ENCODE peak calls at places on chromosomes 1 and 21, in four cellular contexts. F, A, C and R are unnamed samples.
A peak's percentile ranks its signal among the peaks of the same experiment; 100 is the strongest.

GRCh38 chr1:30109853-30110252 is 613.5 kb downstream of the MATN1 start:
- DNase-seq in A (no peak), F (peak; percentile 27), C (no peak), R (peak; percentile 6)

GRCh38 chr1:1080122-1080753 is 6.1 kb upstream of the RNF223 start:
- DNase-seq in A (peak; percentile 86), C (no peak), F (no peak), R (peak; percentile 17)

GRCh38 chr1:183995322-183996035 is 42.0 kb downstream of the COLGALT2 start:
- DNase-seq in F (no peak), C (no peak), A (no peak), R (no peak)

GRCh38 chr1:247111636-247112478 is 7.7 kb upstream of the ZNF669 start:
- DNase-seq in C (no peak), F (peak; percentile 20), A (peak; percentile 64), R (no peak)

GRCh38 chr1:12594966-12595838 is 22.8 kb downstream of the DHRS3 start:
- DNase-seq in A (no peak), C (no peak), F (no peak), R (no peak)

GRCh38 chr1:153561401-153561985 is 4.2 kb downstream of the S100A2 start:
- DNase-seq in F (no peak), A (no peak), C (no peak), R (no peak)

GRCh38 chr1:56671085-56671484 is 26.0 kb downstream of the PRKAA2 start:
- DNase-seq in F (no peak), C (no peak), A (no peak), R (no peak)

GRCh38 chr1:1291023-1291528 is 10.8 kb downstream of the SCNN1D start:
- DNase-seq in F (no peak), A (no peak), C (no peak), R (no peak)

GRCh38 chr1:85396194-85396593 is 68.8 kb downstream of the DDAH1 start:
- DNase-seq in C (no peak), F (no peak), A (no peak), R (no peak)

GRCh38 chr1:8970870-8971337 is 25.2 kb downstream of the CA6 start:
- DNase-seq in A (no peak), F (no peak), C (no peak), R (no peak)

GRCh38 chr1:172815740-172816139 is 156.8 kb downstream of the FASLG start:
- DNase-seq in C (no peak), F (no peak), A (no peak), R (no peak)

GRCh38 chr1:18581420-18581880 is 49.2 kb upstream of the PAX7 start:
- DNase-seq in C (no peak), F (no peak), A (peak; percentile 29), R (no peak)

GRCh38 chr1:65056866-65057265 is 90.5 kb upstream of the JAK1 start:
- DNase-seq in A (no peak), C (no peak), F (no peak), R (no peak)

GRCh38 chr1:159970932-159971342 is 16.9 kb upstream of the SLAMF9 start:
- DNase-seq in F (no peak), A (no peak), C (no peak), R (no peak)

GRCh38 chr1:107936498-107937481 is 28.2 kb downstream of the VAV3 start:
- DNase-seq in C (peak; percentile 82), A (peak; percentile 27), F (peak; percentile 81), R (peak; percentile 93)

GRCh38 chr1:85692730-85693314 is 15.4 kb downstream of the ZNHIT6 start:
- DNase-seq in F (peak; percentile 44), A (no peak), C (no peak), R (peak; percentile 28)

GRCh38 chr1:119340861-119341261 is 27.7 kb upstream of the HAO2 start:
- DNase-seq in C (no peak), A (no peak), F (no peak), R (no peak)

GRCh38 chr1:26327956-26328362 is 10.2 kb downstream of the CD52 start:
- DNase-seq in F (no peak), A (no peak), C (no peak), R (no peak)

GRCh38 chr21:25457946-25458345 is 149.3 kb downstream of the MRPL39 start:
- DNase-seq in C (no peak), A (no peak), F (no peak), R (no peak)

GRCh38 chr1:2786329-2787162 is 14.9 kb downstream of the TTC34 start:
- DNase-seq in C (no peak), F (no peak), A (no peak), R (no peak)

GRCh38 chr1:93159337-93159736 is 20.9 kb downstream of the TMED5 start:
- DNase-seq in A (no peak), F (no peak), C (no peak), R (no peak)

GRCh38 chr21:31397939-31398338 is 53.9 kb upstream of the TIAM1 start:
- DNase-seq in A (no peak), C (no peak), F (no peak), R (no peak)

GRCh38 chr1:169676001-169676400 is 35.4 kb downstream of the SELL start:
- DNase-seq in F (no peak), C (no peak), A (no peak), R (no peak)

GRCh38 chr1:33548319-33548718 is 75.9 kb downstream of the ZSCAN20 start:
- DNase-seq in A (no peak), C (no peak), F (no peak), R (no peak)

GRCh38 chr1:154206212-154206611 is at the start of gene CFAP141:
- DNase-seq in C (no peak), A (no peak), F (no peak), R (no peak)

GRCh38 chr1:45687753-45688737 is at the start of gene TMEM69:
- DNase-seq in F (peak; percentile 79), A (peak; percentile 41), C (peak; percentile 79), R (no peak)

GRCh38 chr1:180433873-180434272 is 68.5 kb downstream of the ACBD6 start:
- DNase-seq in A (no peak), C (no peak), F (no peak), R (no peak)

GRCh38 chr1:159991513-159991912 is 37.5 kb upstream of the SLAMF9 start:
- DNase-seq in A (no peak), C (no peak), F (no peak), R (no peak)

GRCh38 chr1:5616366-5617178 is 375.7 kb downstream of the NPHP4 start:
- DNase-seq in C (no peak), F (no peak), A (no peak), R (no peak)

GRCh38 chr21:27647921-27648320 is 681.0 kb upstream of the ADAMTS5 start:
- DNase-seq in F (no peak), A (no peak), C (no peak), R (no peak)

GRCh38 chr21:24825348-24825747 is 781.9 kb downstream of the MRPL39 start:
- DNase-seq in A (no peak), C (no peak), F (no peak), R (no peak)

GRCh38 chr1:156458181-156458503 is 42.4 kb downstream of the MEF2D start:
- DNase-seq in A (no peak), C (no peak), F (no peak), R (no peak)

GRCh38 chr1:156421939-156422601 is 53.1 kb downstream of the RHBG start:
- DNase-seq in A (no peak), F (no peak), C (no peak), R (no peak)

GRCh38 chr1:91550961-91551360 is 50.3 kb downstream of the CDC7 start:
- DNase-seq in F (no peak), A (no peak), C (no peak), R (no peak)

GRCh38 chr1:174883361-174883760 is 116.4 kb upstream of the CACYBP start:
- DNase-seq in A (peak; percentile 25), F (peak; percentile 14), C (no peak), R (peak; percentile 1)

GRCh38 chr1:204377800-204378608 is 18.3 kb upstream of the PLEKHA6 start:
- DNase-seq in C (no peak), A (peak; percentile 42), F (no peak), R (no peak)

GRCh38 chr1:2210084-2210653 is 15.6 kb upstream of the FAAP20 start:
- DNase-seq in C (no peak), A (no peak), F (no peak), R (no peak)

GRCh38 chr1:21828506-21829210 is 16.6 kb downstream of the LDLRAD2 start:
- DNase-seq in F (no peak), C (no peak), A (no peak), R (no peak)

GRCh38 chr1:21552715-21553114 is 43.5 kb downstream of the ALPL start:
- DNase-seq in F (peak; percentile 19), C (no peak), A (no peak), R (peak; percentile 77)

GRCh38 chr1:241979071-241979470 is 19.8 kb downstream of the MAP1LC3C start:
- DNase-seq in F (no peak), C (no peak), A (no peak), R (no peak)